ENCODE peak calls at places on chromosomes 4 and X, in eight cellular contexts. D, A, F, H, G, U, Y and T are unnamed samples.

GRCh38 chr4:169971456-169972015 is 54.7 kb downstream of the MFAP3L start:
- DNase-seq in Y (no peak), U (no peak), H (no peak), A (no peak), F (no peak), D (no peak), G (no peak), T (no peak)

GRCh38 chr4:159677521-159677920 is 574.6 kb downstream of the RAPGEF2 start:
- DNase-seq in F (no peak), H (peak; percentile 19), Y (no peak), G (no peak), A (no peak), D (no peak), U (no peak), T (no peak)

GRCh38 chrX:124401696-124402095 is 55.3 kb downstream of the SH2D1A start:
- DNase-seq in F (no peak), D (no peak), G (no peak), U (no peak), Y (no peak), H (no peak), A (no peak), T (no peak)

GRCh38 chrX:768596-768995 is 138.0 kb downstream of the SHOX start:
- DNase-seq in Y (no peak), H (no peak), A (peak; percentile 58), D (no peak), G (no peak), U (no peak), F (no peak), T (no peak)

GRCh38 chrX:119790977-119791436 is 423 bp downstream of the RPL39 start:
- DNase-seq in G (peak; percentile 18), F (no peak), A (no peak), U (no peak), Y (no peak), H (peak; percentile 62), D (no peak), T (peak; percentile 4)

GRCh38 chr4:187480146-187481145 is 515.1 kb upstream of the ZFP42 start:
- DNase-seq in H (no peak), A (no peak), Y (no peak), G (peak; percentile 76), U (no peak), F (no peak), D (no peak), T (peak; percentile 47)

GRCh38 chrX:44400588-44400987 is 57.1 kb upstream of the EFHC2 start:
- DNase-seq in Y (no peak), U (no peak), D (no peak), H (no peak), F (peak; percentile 64), G (no peak), A (no peak), T (no peak)

GRCh38 chr4:150952167-150952845 is 62.8 kb downstream of the LRBA start:
- DNase-seq in U (no peak), A (no peak), G (no peak), H (no peak), Y (no peak), F (no peak), D (no peak), T (no peak)

GRCh38 chrX:154738013-154738738 is 12.7 kb downstream of the GAB3 start:
- DNase-seq in H (no peak), U (no peak), A (no peak), F (no peak), Y (no peak), D (peak; percentile 86), G (no peak), T (no peak)

GRCh38 chr4:81631958-81632439 is 160.3 kb upstream of the RASGEF1B start:
- DNase-seq in Y (no peak), D (no peak), H (no peak), F (no peak), A (no peak), G (no peak), U (no peak), T (no peak)

GRCh38 chrX:20382518-20383291 is 116.0 kb upstream of the RPS6KA3 start:
- DNase-seq in F (no peak), U (no peak), D (no peak), Y (no peak), G (no peak), A (no peak), H (peak; percentile 10), T (no peak)

GRCh38 chr4:184802203-184803015 is 23.4 kb downstream of the ACSL1 start:
- DNase-seq in F (no peak), D (no peak), G (no peak), H (no peak), Y (no peak), A (no peak), U (no peak), T (no peak)

GRCh38 chr4:108483650-108484049 is 136.7 kb upstream of the RPL34 start:
- DNase-seq in H (no peak), G (no peak), U (no peak), F (no peak), Y (no peak), A (no peak), D (no peak), T (no peak)

GRCh38 chr4:79227896-79228295 is 98.0 kb downstream of the NAA11 start:
- DNase-seq in H (no peak), F (no peak), U (no peak), G (no peak), Y (no peak), A (no peak), D (no peak), T (peak; percentile 70)

GRCh38 chr4:100907465-100908454 is 389.9 kb upstream of the EMCN start:
- DNase-seq in G (peak; percentile 18), Y (no peak), F (no peak), U (no peak), D (no peak), H (no peak), A (no peak), T (no peak)

DNA sequence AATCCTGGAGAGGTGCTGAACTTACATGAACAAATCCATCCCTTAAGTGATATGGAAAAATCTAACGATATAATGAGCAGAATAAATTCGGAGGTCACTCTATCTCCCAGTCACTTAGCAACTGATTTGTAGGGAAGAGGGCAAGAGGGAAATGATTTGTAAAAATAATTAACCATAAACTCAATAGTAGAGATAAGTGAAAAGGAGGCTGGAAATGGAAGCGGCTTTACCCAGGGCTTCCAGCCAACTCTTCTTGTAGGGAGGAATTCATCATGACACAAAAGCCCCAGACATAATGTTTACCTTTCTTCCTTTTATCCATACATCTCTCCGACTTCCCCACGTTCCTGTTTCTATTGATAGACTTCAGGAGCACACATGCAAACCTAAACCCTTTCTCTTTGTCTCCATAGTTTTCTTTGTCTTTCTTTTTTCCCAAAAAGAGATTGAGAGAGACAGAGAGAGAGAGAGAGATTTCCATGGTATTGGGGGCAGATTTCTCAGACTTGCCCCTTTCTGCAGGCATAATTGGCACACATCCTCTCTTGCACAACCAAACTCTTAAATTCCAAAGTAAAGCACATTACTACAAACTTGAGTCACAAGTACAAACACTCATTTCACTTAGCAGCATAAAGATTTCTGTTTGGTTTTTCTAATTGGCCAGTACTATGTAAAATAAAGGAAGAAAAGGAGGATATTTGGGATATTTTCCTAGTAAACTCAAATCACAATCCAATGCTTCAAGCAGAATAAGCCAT is 141.0 kb downstream of the MAPK10 start:
- DNase-seq in D (no peak), A (no peak), F (no peak), U (no peak), G (no peak), Y (no peak), H (peak; percentile 40), T (peak; percentile 13)
- TF ChIP-seq POLR2AphosphoS5 in D (no peak), A (no peak), F (no peak), U (no peak), G (no peak), Y (no peak), H (no peak), T (no peak)

DNA sequence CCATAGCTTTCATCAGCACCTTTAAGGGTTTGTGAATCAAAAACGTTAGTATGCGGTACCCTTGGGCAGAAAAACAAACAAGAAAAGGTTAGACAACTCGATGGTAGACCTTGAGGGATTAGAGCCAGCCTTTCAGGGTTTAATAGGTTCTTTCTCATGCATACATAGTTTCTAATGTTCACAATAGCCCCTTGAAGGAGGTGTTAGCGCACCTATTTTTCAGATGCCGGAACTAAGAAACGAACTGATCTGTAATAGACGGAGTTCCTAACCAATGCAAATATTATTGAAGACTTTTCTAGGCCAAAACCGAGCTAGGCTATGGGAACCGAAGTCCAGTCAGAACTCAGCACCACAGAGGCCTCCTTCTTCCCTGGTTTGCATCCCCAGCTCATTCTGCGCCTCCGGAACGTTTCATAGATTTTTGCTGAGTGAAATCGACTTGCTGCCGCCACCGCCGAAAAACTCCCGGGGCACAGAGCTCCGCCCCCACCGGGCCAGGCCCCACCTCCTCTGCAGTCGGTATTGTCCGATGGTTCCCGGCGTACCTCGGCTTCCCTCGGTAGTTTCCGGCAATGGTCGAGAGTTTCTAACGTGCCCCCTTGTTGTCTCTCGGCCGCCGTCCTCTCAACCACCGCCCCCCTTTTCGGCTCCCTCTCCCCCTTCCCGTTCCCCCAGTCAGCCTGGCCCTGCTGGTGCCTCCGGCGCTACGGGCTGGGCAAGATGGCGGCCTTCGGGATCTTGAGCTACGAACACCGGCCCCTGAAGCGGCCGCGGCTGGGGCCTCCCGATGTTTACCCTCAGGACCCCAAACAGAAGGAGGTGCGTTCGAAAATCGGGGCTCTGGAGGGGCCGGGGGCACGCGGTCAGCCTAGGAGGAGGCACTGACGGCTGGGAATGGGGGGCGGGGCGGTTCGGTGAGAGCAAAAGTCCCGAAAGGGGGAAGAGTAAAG is at the start of gene MED12:
- DNase-seq in H (peak; percentile 88), A (no peak), D (peak; percentile 92), U (peak; percentile 86), Y (peak; percentile 87), G (peak; percentile 74), F (no peak), T (peak; percentile 77)
- TF ChIP-seq POLR2AphosphoS5 in H (peak; percentile 44), A (no peak), D (no peak), U (peak; percentile 32), Y (no peak), G (peak; percentile 59), F (peak; percentile 82), T (peak; percentile 59)

GRCh38 chrX:41336447-41336846 is 2.5 kb downstream of the DDX3X start:
- DNase-seq in D (no peak), U (no peak), A (no peak), Y (no peak), F (no peak), G (no peak), H (no peak), T (no peak)
- TF ChIP-seq POLR2AphosphoS5 in D (no peak), U (peak; percentile 47), A (no peak), Y (no peak), F (no peak), G (no peak), H (no peak), T (no peak)

DNA sequence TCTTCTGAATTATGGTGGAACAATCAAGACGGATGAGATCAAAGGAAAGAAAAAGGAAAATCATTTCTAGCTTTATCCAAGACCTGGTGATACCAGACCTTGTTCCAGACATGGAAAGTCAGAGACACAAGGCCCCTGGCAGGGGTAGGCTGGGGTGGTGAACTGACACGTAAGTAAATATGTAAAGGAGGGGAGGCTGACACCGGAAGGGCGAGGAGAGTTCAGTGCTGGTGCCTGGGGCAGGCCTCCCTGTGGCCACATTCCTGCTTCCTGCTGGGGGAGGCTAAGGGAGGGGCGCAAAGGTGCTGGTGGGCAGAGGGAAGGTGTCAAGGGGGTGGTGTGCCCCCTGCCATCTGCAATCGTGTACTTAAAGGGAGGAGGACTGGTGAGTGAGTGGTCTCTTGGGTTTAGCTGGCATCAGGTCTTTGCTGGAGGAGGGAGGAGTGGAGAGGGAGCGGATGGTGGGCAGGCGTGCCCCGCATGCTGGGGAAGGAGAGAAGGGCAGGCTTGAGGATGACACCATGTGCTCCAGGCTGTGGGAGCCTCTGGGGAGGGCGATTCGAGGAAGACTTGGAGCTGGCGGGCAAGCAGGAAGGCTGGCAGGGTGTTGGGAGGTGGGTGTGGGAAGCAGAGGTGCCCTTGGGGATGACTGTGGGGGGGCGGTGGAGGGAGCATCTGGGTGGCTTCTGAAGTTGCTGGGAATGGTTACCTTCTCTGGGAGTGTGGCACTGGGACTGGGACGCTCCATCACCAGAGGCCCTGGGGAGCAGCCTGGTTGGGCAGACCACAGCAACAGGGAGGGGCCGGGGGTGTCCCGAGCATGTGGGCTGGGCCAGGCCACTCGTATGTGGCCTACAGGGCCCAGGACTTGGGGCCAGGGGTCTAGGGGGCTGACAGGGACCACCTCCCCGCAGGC is 30.6 kb upstream of the AFAP1 start:
- DNase-seq in A (no peak), U (no peak), H (peak; percentile 42), Y (no peak), G (peak; percentile 27), F (no peak), D (no peak), T (peak; percentile 44)
- TF ChIP-seq POLR2AphosphoS5 in A (no peak), U (no peak), H (no peak), Y (no peak), G (no peak), F (no peak), D (no peak), T (no peak)